ENCODE peak calls at places on chromosomes 4 and X, in five cellular contexts. M, X, L, O and I are unnamed samples.

GRCh38 chr4:189092596-189092995 is 848.1 kb upstream of the FRG1 start:
- DNase-seq in M (no peak), X (no peak), L (peak), O (no peak), I (no peak)

GRCh38 chrX:2500091-2500680 is 590 bp downstream of the DHRSX start:
- DNase-seq in M (peak), X (peak), L (peak), O (no peak), I (peak)

GRCh38 chrX:20056704-20057103 is 60.0 kb downstream of the MAP7D2 start:
- DNase-seq in M (no peak), X (no peak), L (no peak), O (no peak), I (no peak)

GRCh38 chr4:23135792-23136645 is 443.3 kb downstream of the GBA3 start:
- DNase-seq in M (peak), X (peak), L (peak), O (no peak), I (peak)

GRCh38 chrX:154059729-154060245 is 37.7 kb downstream of the MECP2 start:
- DNase-seq in M (no peak), X (no peak), L (no peak), O (no peak), I (no peak)

GRCh38 chrX:1727531-1728027 is 112.7 kb downstream of the ASMT start:
- DNase-seq in M (no peak), X (peak), L (peak), O (no peak), I (peak)

GRCh38 chr4:15912961-15913630 is 25.4 kb downstream of the FGFBP1 start:
- DNase-seq in M (no peak), X (no peak), L (no peak), O (no peak), I (no peak)

GRCh38 chrX:110045988-110046387 is 43.1 kb downstream of the TMEM164 start:
- DNase-seq in M (no peak), X (peak), L (peak), O (no peak), I (no peak)

GRCh38 chr4:13445841-13446790 is 38.0 kb downstream of the RAB28 start:
- DNase-seq in M (no peak), X (no peak), L (peak), O (no peak), I (no peak)

GRCh38 chrX:19744231-19744630 is 143.2 kb downstream of the SH3KBP1 start:
- DNase-seq in M (no peak), X (peak), L (no peak), O (no peak), I (no peak)

GRCh38 chr4:74206088-74206826 is 48.3 kb downstream of the MTHFD2L start:
- DNase-seq in M (no peak), X (no peak), L (no peak), O (peak), I (no peak)

GRCh38 chr4:4758708-4759107 is 100.8 kb upstream of the MSX1 start:
- DNase-seq in M (no peak), X (no peak), L (no peak), O (peak), I (no peak)

GRCh38 chrX:6149231-6149870 is 79.3 kb downstream of the NLGN4X start:
- DNase-seq in M (no peak), X (no peak), L (no peak), O (no peak), I (no peak)

GRCh38 chr4:1402021-1402515 is 4.2 kb downstream of the NKX1-1 start:
- DNase-seq in M (no peak), X (no peak), L (no peak), O (no peak), I (no peak)

GRCh38 chrX:47751670-47752069 is 85.0 kb upstream of the ZNF81 start:
- DNase-seq in M (peak), X (no peak), L (peak), O (no peak), I (no peak)

GRCh38 chr4:15159477-15160019 is 157.3 kb downstream of the CPEB2 start:
- DNase-seq in M (no peak), X (peak), L (no peak), O (no peak), I (no peak)

GRCh38 chrX:107716045-107716684 is 59.4 kb downstream of the TSC22D3 start:
- DNase-seq in M (no peak), X (no peak), L (peak), O (no peak), I (no peak)

GRCh38 chr4:168585168-168586091 is 88.6 kb downstream of the PALLD start:
- DNase-seq in M (peak), X (peak), L (peak), O (no peak), I (peak)

GRCh38 chrX:9662148-9662547 is 103.5 kb downstream of the GPR143 start:
- DNase-seq in M (no peak), X (no peak), L (no peak), O (no peak), I (no peak)

GRCh38 chrX:53084043-53084570 is 1.9 kb downstream of the TSPYL2 start:
- DNase-seq in M (no peak), X (no peak), L (no peak), O (no peak), I (no peak)

GRCh38 chrX:122188751-122189150 is 995.3 kb upstream of the GRIA3 start:
- DNase-seq in M (no peak), X (no peak), L (no peak), O (no peak), I (no peak)

GRCh38 chr4:156949373-156949814 is 22.2 kb downstream of the PDGFC start:
- DNase-seq in M (no peak), X (peak), L (no peak), O (no peak), I (peak)

GRCh38 chrX:63330681-63331080 is 20.5 kb downstream of the SPIN4 start:
- DNase-seq in M (no peak), X (no peak), L (no peak), O (no peak), I (peak)

GRCh38 chr4:80173387-80173786 is 23.9 kb upstream of the PRDM8 start:
- DNase-seq in M (no peak), X (no peak), L (no peak), O (no peak), I (no peak)

GRCh38 chr4:80173841-80174240 is 23.5 kb upstream of the PRDM8 start:
- DNase-seq in M (no peak), X (no peak), L (no peak), O (no peak), I (no peak)

GRCh38 chr4:80171251-80171650 is 26.1 kb upstream of the PRDM8 start:
- DNase-seq in M (no peak), X (no peak), L (no peak), O (no peak), I (no peak)

GRCh38 chr4:80171656-80172055 is 25.6 kb upstream of the PRDM8 start:
- DNase-seq in M (no peak), X (no peak), L (no peak), O (no peak), I (no peak)

GRCh38 chr4:80172203-80172602 is 25.1 kb upstream of the PRDM8 start:
- DNase-seq in M (no peak), X (no peak), L (no peak), O (no peak), I (no peak)
- TF ChIP-seq JUNB in M (no peak), X (no peak), L (no peak), O (no peak), I (no peak)

GRCh38 chr4:161828061-161828460 is 335.7 kb downstream of the FSTL5 start:
- DNase-seq in M (no peak), X (no peak), L (no peak), O (no peak), I (no peak)
- TF ChIP-seq JUNB in M (no peak), X (no peak), L (no peak), O (no peak), I (no peak)

DNA sequence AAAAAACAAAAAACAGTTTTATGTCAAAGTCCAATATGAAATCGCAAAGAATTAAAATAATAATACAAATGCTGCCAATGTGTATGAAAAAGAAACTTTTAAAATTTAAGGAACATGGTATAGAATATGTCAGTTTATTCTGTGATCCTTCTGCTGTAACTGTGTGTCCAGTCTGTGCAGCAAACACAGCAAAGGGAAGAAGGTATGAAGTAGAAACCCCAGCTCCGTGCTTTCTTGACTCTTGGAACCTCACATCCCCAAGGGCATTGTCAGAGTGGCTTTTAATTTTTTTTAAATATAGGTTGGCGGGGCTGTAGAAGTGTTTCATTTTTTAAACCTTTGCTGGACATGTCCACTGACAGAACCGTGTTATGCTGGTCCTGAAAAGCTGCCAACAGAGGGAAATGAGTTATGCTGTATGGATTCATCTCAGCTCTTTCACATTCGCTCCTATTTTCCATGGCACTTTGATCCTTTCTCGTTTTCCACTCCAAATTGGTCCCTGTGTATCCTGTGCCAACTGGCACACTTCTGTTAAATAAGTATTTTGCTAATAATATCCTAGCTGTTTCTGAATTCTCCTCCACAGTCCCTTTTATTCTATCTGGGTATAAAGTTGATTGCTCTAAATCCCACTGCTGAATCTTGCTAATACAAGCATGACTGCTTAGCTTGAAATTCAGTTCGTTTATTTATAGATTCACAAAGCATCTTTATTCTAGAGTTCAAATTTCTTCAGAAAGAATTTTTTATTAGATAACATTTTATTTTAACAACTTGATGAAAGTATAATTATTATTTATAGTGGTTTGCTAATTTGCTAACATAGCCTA is 127.0 kb upstream of the DDIT4L start:
- DNase-seq in M (no peak), X (no peak), L (no peak), O (no peak), I (no peak)
- TF ChIP-seq JUNB in M (no peak), X (no peak), L (no peak), O (no peak), I (no peak)

DNA sequence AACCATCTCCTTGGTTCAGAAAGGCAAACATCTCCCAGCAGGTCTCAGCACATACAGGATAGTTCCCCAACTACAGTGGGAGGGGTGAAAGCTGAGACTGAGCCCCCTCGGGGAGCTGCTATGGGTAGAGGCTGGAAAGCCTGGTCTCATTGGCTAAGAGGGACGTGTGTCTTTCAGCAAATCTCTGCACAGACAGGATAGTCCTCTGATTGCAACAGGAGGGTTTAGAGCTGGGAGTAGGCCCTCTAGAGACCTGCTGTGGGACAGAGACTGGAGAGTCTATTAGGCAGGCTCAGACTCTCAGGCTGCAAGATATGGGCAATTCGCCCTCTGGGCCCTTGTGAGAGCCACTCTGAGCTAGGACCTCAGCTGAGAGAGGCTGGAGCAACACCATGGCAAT is 271.6 kb upstream of the GALNT7 start:
- DNase-seq in M (no peak), X (no peak), L (no peak), O (no peak), I (no peak)
- TF ChIP-seq JUNB in M (no peak), X (no peak), L (no peak), O (no peak), I (no peak)

DNA sequence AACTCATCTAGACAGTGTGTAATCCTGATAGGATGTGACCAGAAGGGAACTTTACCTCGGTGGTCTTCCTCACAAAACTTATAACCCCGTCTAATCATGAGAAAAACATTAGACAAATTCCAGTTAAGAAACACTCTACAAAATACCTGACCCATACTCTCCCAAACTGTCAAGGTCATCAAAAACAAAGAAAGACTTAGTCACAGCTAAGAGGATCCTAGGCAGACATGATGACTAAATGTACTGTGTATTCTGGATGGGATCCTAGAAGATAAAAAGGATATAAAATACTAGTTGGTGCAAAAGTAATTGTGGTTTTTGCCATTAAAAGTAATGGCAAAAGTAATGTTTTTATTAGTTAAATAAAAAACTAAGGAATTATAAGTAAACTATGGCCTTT is 81.6 kb downstream of the DTHD1 start:
- DNase-seq in M (no peak), X (no peak), L (no peak), O (no peak), I (peak)
- TF ChIP-seq JUNB in M (no peak), X (no peak), L (no peak), O (no peak), I (peak)

GRCh38 chr4:173991814-173992213 is 291.7 kb downstream of the FBXO8 start:
- DNase-seq in M (no peak), X (no peak), L (no peak), O (no peak), I (no peak)

GRCh38 chr4:173990879-173991231 is 292.6 kb downstream of the FBXO8 start:
- DNase-seq in M (no peak), X (no peak), L (peak), O (no peak), I (no peak)

GRCh38 chr4:173991321-173991720 is 292.1 kb downstream of the FBXO8 start:
- DNase-seq in M (no peak), X (no peak), L (no peak), O (no peak), I (no peak)

DNA sequence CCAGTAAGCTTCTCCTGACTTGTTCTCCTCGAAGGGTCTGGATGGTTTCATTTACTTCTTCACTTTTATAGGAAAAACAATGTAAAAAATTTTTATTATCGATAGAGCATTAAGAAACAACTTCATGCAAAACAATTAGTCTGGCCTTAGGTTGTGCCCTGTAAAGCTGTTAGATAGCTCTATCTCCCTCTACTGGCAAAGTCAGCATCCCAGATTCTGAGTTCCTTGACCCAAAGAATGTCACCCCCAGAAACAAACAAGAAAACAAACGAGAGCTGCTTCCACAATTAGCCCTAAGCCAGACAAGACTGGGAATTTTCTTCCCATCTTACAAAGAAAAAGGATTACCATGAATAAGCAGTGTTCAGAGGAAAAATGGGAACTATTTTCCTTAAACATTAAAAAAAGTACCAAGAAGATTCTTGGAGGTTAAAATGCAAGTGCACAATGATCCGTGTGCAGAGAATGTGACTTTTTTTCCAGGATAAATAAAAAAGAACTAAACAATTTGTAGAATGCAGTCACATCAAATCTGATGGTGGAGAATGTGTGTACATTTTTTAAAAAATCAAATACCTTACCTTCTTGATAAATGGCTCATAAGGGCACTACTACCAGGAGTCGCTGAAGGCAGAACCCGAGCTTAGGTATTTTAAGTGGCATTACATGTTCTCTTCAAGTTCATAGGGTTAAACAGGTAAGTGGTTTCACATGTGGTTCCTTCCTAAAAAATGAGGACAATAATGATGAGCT is 293.2 kb downstream of the FBXO8 start:
- DNase-seq in M (no peak), X (peak), L (peak), O (no peak), I (peak)
- TF ChIP-seq JUNB in M (no peak), X (no peak), L (no peak), O (no peak), I (no peak)